ENCODE peak calls at places on chromosomes 6 and 20, in ten cellular contexts. H is adipocyte; I is fibroblast of lung; Q is PC-9; Y is mucosa of descending colon; E is hepatocyte; L is IMR-90; T is BE2C; X is cardiac muscle cell; S is CD8-positive, alpha-beta T cell. F is an unnamed sample.

GRCh38 chr6:63410435-63411426 is 90.9 kb upstream of the LGSN start:
- DNase-seq in H (no peak), I (no peak), Q (no peak), Y (no peak), E (no peak), L (no peak), T (no peak), X (no peak), S (no peak), F (no peak)

GRCh38 chr20:52379723-52380336 is 188.3 kb upstream of the ZFP64 start:
- DNase-seq in H (peak; percentile 55), I (no peak), Q (no peak), Y (peak; percentile 55), E (peak; percentile 37), L (peak; percentile 17), T (peak; percentile 57), X (peak; percentile 51), S (no peak), F (peak; percentile 54)

GRCh38 chr20:8389381-8390368 is 257.6 kb downstream of the PLCB1 start:
- DNase-seq in H (peak; percentile 94), I (peak; percentile 42), Q (peak; percentile 41), Y (no peak), E (peak; percentile 66), L (peak; percentile 59), T (peak; percentile 43), X (peak; percentile 80), S (no peak), F (peak; percentile 56)

GRCh38 chr6:170532867-170533488 is 20.1 kb downstream of the PSMB1 start:
- DNase-seq in H (no peak), I (peak; percentile 11), Q (no peak), Y (no peak), E (no peak), L (peak; percentile 50), T (no peak), X (no peak), S (no peak), F (no peak)

GRCh38 chr6:16836186-16836981 is 75.1 kb upstream of the ATXN1 start:
- DNase-seq in H (peak; percentile 62), I (peak; percentile 20), Q (no peak), Y (no peak), E (no peak), L (peak; percentile 26), T (no peak), X (no peak), S (no peak), F (peak; percentile 11)

GRCh38 chr6:41073968-41074691 is 1.4 kb downstream of the NFYA start:
- DNase-seq in H (peak; percentile 48), I (peak; percentile 47), Q (no peak), Y (no peak), E (peak; percentile 49), L (peak; percentile 41), T (no peak), X (peak; percentile 33), S (no peak), F (no peak)

GRCh38 chr6:135576055-135576454 is 78.5 kb upstream of the AHI1 start:
- DNase-seq in H (peak; percentile 39), I (peak; percentile 90), Q (no peak), Y (no peak), E (no peak), L (peak; percentile 80), T (no peak), X (peak; percentile 57), S (no peak), F (no peak)

GRCh38 chr6:53795254-53795701 is 473 bp downstream of the LRRC1 start:
- DNase-seq in H (no peak), I (no peak), Q (peak; percentile 36), Y (no peak), E (no peak), L (no peak), T (no peak), X (no peak), S (no peak), F (no peak)

GRCh38 chr6:6994796-6995195 is 113.0 kb upstream of the RREB1 start:
- DNase-seq in H (no peak), I (no peak), Q (no peak), Y (no peak), E (no peak), L (no peak), T (no peak), X (no peak), S (no peak), F (no peak)

GRCh38 chr20:38617011-38617829 is 15.6 kb downstream of the ARHGAP40 start:
- DNase-seq in H (peak; percentile 28), I (peak; percentile 79), Q (peak; percentile 93), Y (no peak), E (no peak), L (peak; percentile 36), T (no peak), X (peak; percentile 11), S (no peak), F (no peak)

GRCh38 chr6:112933947-112934346 is 586.8 kb downstream of the RFPL4B start:
- DNase-seq in H (no peak), I (peak; percentile 54), Q (no peak), Y (no peak), E (no peak), L (peak; percentile 57), T (no peak), X (no peak), S (no peak), F (no peak)

GRCh38 chr20:51331466-51331865 is 211.1 kb downstream of the NFATC2 start:
- DNase-seq in H (peak; percentile 83), I (peak; percentile 98), Q (no peak), Y (no peak), E (no peak), L (peak; percentile 46), T (no peak), X (peak; percentile 50), S (no peak), F (no peak)

GRCh38 chr20:10250902-10251301 is 32.3 kb downstream of the SNAP25 start:
- DNase-seq in H (no peak), I (peak; percentile 32), Q (peak; percentile 64), Y (no peak), E (peak; percentile 47), L (no peak), T (no peak), X (no peak), S (no peak), F (no peak)

DNA sequence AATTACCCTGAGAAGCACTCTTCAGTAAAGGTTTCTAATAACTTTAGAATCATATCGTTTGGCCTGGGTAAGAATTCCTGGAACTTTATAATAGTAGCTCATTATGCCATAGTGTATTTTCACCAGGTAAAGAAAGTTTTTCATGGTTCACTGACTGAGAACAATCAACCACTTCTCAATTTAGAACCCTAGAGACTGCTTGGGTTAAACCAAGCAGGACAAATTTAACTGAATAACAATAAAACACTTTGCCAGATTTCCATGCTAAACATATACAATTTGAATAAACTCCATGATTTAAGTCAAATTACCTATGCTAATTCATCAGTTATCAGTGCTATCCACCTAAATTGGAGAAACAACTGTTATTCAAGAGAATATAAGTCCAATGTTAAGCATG is 99.4 kb downstream of the PLG start:
- DNase-seq in H (no peak), I (no peak), Q (no peak), Y (no peak), E (no peak), L (no peak), T (no peak), X (no peak), S (no peak), F (no peak)
- H3K9me3 ChIP-seq in H (peaks cover 10% of the 10 kb centered on the region), I (no peaks in the 10 kb centered on the region), Q (no peaks in the 10 kb centered on the region), Y (peaks cover 8% of the 10 kb centered on the region), E (peaks cover 7% of the 10 kb centered on the region), L (peaks cover 4% of the 10 kb centered on the region), T (no peaks in the 10 kb centered on the region), X (no peaks in the 10 kb centered on the region), S (no peaks in the 10 kb centered on the region), F (no peaks in the 10 kb centered on the region)

GRCh38 chr6:138912308-138912707 is 75.7 kb downstream of the REPS1 start:
- DNase-seq in H (no peak), I (no peak), Q (no peak), Y (no peak), E (no peak), L (no peak), T (no peak), X (no peak), S (no peak), F (no peak)
- H3K36me3 ChIP-seq in H (peaks cover 81% of the 10 kb centered on the region), I (peaks cover 2% of the 10 kb centered on the region), Q (peaks cover 38% of the 10 kb centered on the region), Y (no peaks in the 10 kb centered on the region), E (no peaks in the 10 kb centered on the region), L (peaks cover 34% of the 10 kb centered on the region), T (peaks cover 45% of the 10 kb centered on the region), X (peaks cover 58% of the 10 kb centered on the region), S (peaks cover 29% of the 10 kb centered on the region), F (peaks cover 56% of the 10 kb centered on the region)

DNA sequence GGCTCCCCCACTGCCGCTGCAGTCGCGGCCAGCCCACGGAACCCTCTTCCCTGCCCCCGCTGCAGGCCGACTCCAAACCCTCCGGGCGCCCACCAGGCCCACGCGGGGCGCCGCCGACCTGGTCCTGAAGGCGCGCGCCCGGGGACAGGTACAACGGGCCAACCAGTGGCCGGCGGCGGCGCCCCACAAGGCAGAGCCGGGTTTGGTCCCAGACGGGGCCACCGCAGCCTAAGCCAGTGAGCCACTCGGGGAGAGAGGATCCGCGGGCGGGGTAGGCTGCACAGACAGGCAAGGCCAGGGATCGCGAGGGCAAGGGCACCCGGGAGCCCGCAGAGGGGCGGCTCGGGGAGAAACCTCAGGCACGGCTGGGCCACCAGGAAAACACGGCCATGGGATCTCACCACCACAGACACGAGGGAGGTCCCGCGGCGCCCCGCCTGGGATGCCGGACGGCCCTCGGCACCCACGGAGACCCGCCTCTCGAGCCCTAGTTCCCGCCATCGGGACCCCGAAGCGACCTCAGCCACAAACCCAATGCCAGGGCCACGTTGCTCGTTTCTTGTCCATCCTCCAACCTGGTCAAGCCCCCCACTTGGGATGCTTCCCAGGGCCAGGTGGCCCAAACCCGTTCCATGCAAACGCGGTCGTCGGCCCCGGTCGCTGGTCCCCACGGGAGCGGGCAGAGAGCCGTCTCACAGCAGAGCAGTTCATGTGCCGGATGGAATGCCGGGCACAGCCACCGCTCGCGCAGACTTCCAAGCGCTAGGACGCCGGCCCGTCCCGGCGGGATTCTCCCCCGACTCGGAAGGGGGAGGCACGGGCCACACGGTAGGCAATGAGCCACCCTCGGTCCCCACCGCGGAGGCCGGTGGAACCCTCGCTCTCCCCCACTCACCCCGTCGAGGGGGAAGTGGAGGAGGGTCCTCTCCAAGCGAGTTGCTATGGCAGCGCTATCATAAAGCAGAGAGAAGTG is 1956.6 kb upstream of the DEFB115 start:
- DNase-seq in H (no peak), I (no peak), Q (no peak), Y (no peak), E (no peak), L (no peak), T (no peak), X (no peak), S (no peak), F (no peak)
- H3K9me3 ChIP-seq in H (no peaks in the 10 kb centered on the region), I (no peaks in the 10 kb centered on the region), Q (no peaks in the 10 kb centered on the region), Y (peaks cover 77% of the 10 kb centered on the region), E (no peaks in the 10 kb centered on the region), L (peaks cover 49% of the 10 kb centered on the region), T (peaks cover 3% of the 10 kb centered on the region), X (no peaks in the 10 kb centered on the region), S (no peaks in the 10 kb centered on the region), F (peaks cover 3% of the 10 kb centered on the region)

DNA sequence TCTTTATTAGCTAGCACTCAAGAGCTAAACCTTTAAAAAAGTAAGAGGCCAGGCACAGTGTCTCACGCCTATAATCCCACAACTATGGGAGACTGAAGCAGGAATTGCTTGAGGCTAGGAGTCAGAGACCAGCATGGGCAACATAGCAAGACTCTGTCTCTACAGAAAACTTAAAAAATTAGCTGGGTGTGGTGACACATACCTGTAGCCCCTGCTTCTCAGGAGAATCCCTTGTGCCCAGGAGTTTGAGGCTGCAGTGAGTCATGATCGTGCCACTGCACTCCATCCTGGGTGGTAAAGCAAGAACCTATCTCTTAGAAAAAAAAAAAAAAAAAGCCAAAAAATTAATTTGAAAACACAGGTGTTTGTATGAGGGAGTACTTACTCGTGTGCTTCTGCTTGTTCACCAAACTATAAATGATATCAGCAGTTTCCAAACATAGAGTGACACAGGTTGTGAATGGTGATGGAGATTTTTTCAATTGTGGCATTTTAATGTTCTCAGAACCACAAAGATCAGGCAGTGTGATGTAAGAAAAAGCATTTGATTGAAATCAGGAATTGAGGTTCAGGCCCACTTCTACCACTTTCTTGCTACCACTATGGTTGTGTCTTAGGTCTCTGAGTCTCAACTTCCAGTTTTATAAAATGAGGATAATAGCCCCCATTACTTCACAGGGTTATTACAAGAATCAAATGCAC is 104.9 kb downstream of the FOXO3 start:
- DNase-seq in H (no peak), I (no peak), Q (no peak), Y (no peak), E (no peak), L (no peak), T (no peak), X (no peak), S (no peak), F (no peak)
- H3K36me3 ChIP-seq in H (peaks cover 43% of the 10 kb centered on the region), I (no peaks in the 10 kb centered on the region), Q (peaks cover 28% of the 10 kb centered on the region), Y (peaks cover 3% of the 10 kb centered on the region), E (no peaks in the 10 kb centered on the region), L (peaks cover 19% of the 10 kb centered on the region), T (peaks cover 5% of the 10 kb centered on the region), X (no peaks in the 10 kb centered on the region), S (peaks cover 7% of the 10 kb centered on the region), F (peaks cover 11% of the 10 kb centered on the region)

F was measured in HAP-1.